ENCODE peak calls at places on chromosomes 16 and 17, in seven cellular contexts. E is fibroblast of lung; K is NCI-H1092; Y is AG09319; U is colonic mucosa; Q is activated CD4-positive, CD25-positive, alpha-beta regulatory T cell; A is anterior cingulate cortex. R is an unnamed sample.

GRCh38 chr17:17921192-17922082 is 50.8 kb downstream of the TOM1L2 start:
- DNase-seq in U (no peak), Y (peak; percentile 69), Q (no peak), K (no peak), A (no peak), E (peak; percentile 98), R (peak; percentile 81)

GRCh38 chr16:89723279-89724250 is 2.2 kb downstream of the ZNF276 start:
- DNase-seq in Y (no peak), Q (no peak), A (peak; percentile 81), U (no peak), K (no peak), E (peak; percentile 49), R (no peak)

GRCh38 chr17:31497994-31498826 is 106.7 kb downstream of the RAB11FIP4 start:
- DNase-seq in K (no peak), U (peak; percentile 53), Y (no peak), E (no peak), Q (no peak), A (no peak), R (no peak)

GRCh38 chr17:50534222-50534978 is 1.9 kb downstream of the EPN3 start:
- DNase-seq in U (peak; percentile 87), A (no peak), Q (no peak), K (no peak), Y (no peak), E (peak; percentile 49), R (peak; percentile 34)

GRCh38 chr16:79605999-79606398 is 5.5 kb upstream of the MAF start:
- DNase-seq in Y (no peak), E (peak; percentile 58), A (no peak), Q (no peak), U (no peak), K (no peak), R (peak; percentile 38)

GRCh38 chr16:36336-36984 is 16.9 kb downstream of the POLR3K start:
- DNase-seq in U (no peak), E (no peak), Y (no peak), A (no peak), K (no peak), Q (no peak), R (no peak)

GRCh38 chr17:78252111-78252634 is 20.7 kb downstream of the TMEM235 start:
- DNase-seq in Y (no peak), Q (no peak), A (no peak), E (no peak), K (no peak), U (peak; percentile 42), R (no peak)

GRCh38 chr16:69179255-69180010 is 7.5 kb upstream of the SNTB2 start:
- DNase-seq in Y (peak; percentile 85), K (peak; percentile 74), U (peak; percentile 85), E (peak; percentile 90), A (no peak), Q (no peak), R (peak; percentile 62)

GRCh38 chr16:85004587-85005205 is 6.6 kb downstream of the ZDHHC7 start:
- DNase-seq in A (no peak), U (no peak), Q (no peak), E (peak; percentile 97), Y (peak; percentile 35), K (no peak), R (peak; percentile 91)

GRCh38 chr16:10579965-10580918 is at the start of gene EMP2:
- DNase-seq in K (no peak), Y (peak; percentile 28), E (peak; percentile 73), A (no peak), Q (no peak), U (peak; percentile 88), R (peak; percentile 81)

GRCh38 chr16:814974-815373 is 14.4 kb upstream of the GNG13 start:
- DNase-seq in Y (no peak), Q (no peak), U (no peak), K (no peak), A (no peak), E (peak; percentile 71), R (peak; percentile 17)

GRCh38 chr16:68090109-68090508 is 4.9 kb downstream of the NFATC3 start:
- DNase-seq in K (no peak), E (no peak), U (no peak), Y (no peak), A (no peak), Q (no peak), R (no peak)

GRCh38 chr17:45394913-45395568 is 37.6 kb downstream of the ARHGAP27 start:
- DNase-seq in A (no peak), Y (peak; percentile 70), Q (no peak), U (peak; percentile 70), K (peak; percentile 60), E (peak; percentile 84), R (peak; percentile 81)

GRCh38 chr16:80852261-80852872 is 48.0 kb upstream of the CDYL2 start:
- DNase-seq in A (no peak), E (peak; percentile 17), Q (no peak), U (peak; percentile 34), Y (no peak), K (no peak), R (no peak)

GRCh38 chr17:42111901-42112551 is 488 bp downstream of the DHX58 start:
- DNase-seq in E (no peak), A (no peak), U (peak; percentile 59), K (no peak), Y (no peak), Q (no peak), R (peak; percentile 27)

GRCh38 chr17:7558544-7559306 is at the start of gene TNFSF13:
- DNase-seq in E (no peak), Q (no peak), K (no peak), U (peak; percentile 80), Y (no peak), A (no peak), R (no peak)

GRCh38 chr16:83953796-83954576 is 946 bp downstream of the OSGIN1 start:
- DNase-seq in U (peak; percentile 50), A (no peak), E (peak; percentile 44), Y (no peak), K (no peak), Q (no peak), R (peak; percentile 54)

GRCh38 chr16:23518435-23518891 is 8.2 kb upstream of the GGA2 start:
- DNase-seq in Q (no peak), E (no peak), Y (no peak), K (no peak), A (no peak), U (no peak), R (no peak)

GRCh38 chr16:3214904-3215600 is 19.9 kb downstream of the ZNF200 start:
- DNase-seq in Y (no peak), K (no peak), E (peak; percentile 6), U (no peak), Q (no peak), A (no peak), R (no peak)

GRCh38 chr16:49638696-49639629 is 216.9 kb downstream of the ZNF423 start:
- DNase-seq in E (no peak), A (no peak), K (no peak), Y (no peak), Q (no peak), U (no peak), R (peak; percentile 28)

GRCh38 chr17:77563439-77564102 is 394.9 kb upstream of the TNRC6C start:
- DNase-seq in A (no peak), U (no peak), Y (no peak), Q (no peak), K (no peak), E (no peak), R (no peak)

GRCh38 chr16:23843143-23843542 is 7.4 kb downstream of the PRKCB start:
- DNase-seq in U (no peak), A (no peak), Q (no peak), E (no peak), K (no peak), Y (no peak), R (no peak)

GRCh38 chr17:31216053-31216751 is 80.8 kb downstream of the OMG start:
- DNase-seq in Y (peak; percentile 74), U (no peak), A (no peak), E (peak; percentile 77), K (peak; percentile 2), Q (no peak), R (peak; percentile 64)

GRCh38 chr16:75043175-75043937 is 44.5 kb downstream of the ZNRF1 start:
- DNase-seq in Y (no peak), E (peak; percentile 50), A (no peak), U (no peak), K (peak; percentile 15), Q (no peak), R (no peak)

R was measured in mesenchymal stem cell.